ENCODE peak calls at places on chromosome 19, in eight cellular contexts. J is ascending aorta, G is GM12865, X is bronchial epithelial cell, Q is SK-N-SH, R is sigmoid colon, O is tibial nerve, M is uterus. U is an unnamed sample.

GRCh38 chr19:46922465-46922864 is 61.7 kb downstream of the ARHGAP35 start:
- DNase-seq in J (no peak), G (no peak), X (no peak), Q (no peak), R (no peak), O (no peak), M (no peak), U (no peak)

GRCh38 chr19:38657633-38658222 is 10.3 kb downstream of the ACTN4 start:
- DNase-seq in J (no peak), G (no peak), X (peak), Q (no peak), R (no peak), O (no peak), M (no peak), U (no peak)

GRCh38 chr19:3062165-3063105 is at the start of gene TLE5:
- DNase-seq in J (no peak), G (peak), X (no peak), Q (peak), R (peak), O (no peak), M (no peak), U (peak)

GRCh38 chr19:2356036-2356646 is 3.9 kb upstream of the TMPRSS9 start:
- DNase-seq in J (no peak), G (no peak), X (no peak), Q (no peak), R (no peak), O (no peak), M (no peak), U (no peak)

GRCh38 chr19:4638330-4638729 is 986 bp upstream of the TNFAIP8L1 start:
- DNase-seq in J (no peak), G (peak), X (no peak), Q (no peak), R (no peak), O (no peak), M (peak), U (peak)

GRCh38 chr19:7789447-7789846 is 26.4 kb downstream of the CLEC4M start:
- DNase-seq in J (no peak), G (peak), X (no peak), Q (peak), R (no peak), O (no peak), M (no peak), U (no peak)

GRCh38 chr19:38134538-38135149 is 89.4 kb downstream of the DPF1 start:
- DNase-seq in J (no peak), G (peak), X (peak), Q (peak), R (no peak), O (no peak), M (no peak), U (peak)

GRCh38 chr19:1941146-1942077 is at the start of gene CSNK1G2:
- DNase-seq in J (no peak), G (no peak), X (no peak), Q (no peak), R (no peak), O (no peak), M (peak), U (no peak)

GRCh38 chr19:16315825-16316505 is 8.7 kb upstream of the KLF2 start:
- DNase-seq in J (no peak), G (no peak), X (peak), Q (no peak), R (peak), O (no peak), M (peak), U (peak)

GRCh38 chr19:3880471-3881271 is at the start of gene ATCAY:
- DNase-seq in J (no peak), G (no peak), X (no peak), Q (peak), R (no peak), O (no peak), M (no peak), U (no peak)

GRCh38 chr19:53012006-53012405 is 1.7 kb upstream of the ERVV-1 start:
- DNase-seq in J (no peak), G (no peak), X (no peak), Q (no peak), R (no peak), O (no peak), M (no peak), U (no peak)

GRCh38 chr19:7874080-7874856 is at the start of gene PRR36:
- DNase-seq in J (no peak), G (no peak), X (no peak), Q (peak), R (no peak), O (no peak), M (no peak), U (no peak)

GRCh38 chr19:35462476-35462953 is 14.5 kb downstream of the FFAR2 start:
- DNase-seq in J (no peak), G (peak), X (no peak), Q (no peak), R (no peak), O (no peak), M (no peak), U (no peak)

DNA sequence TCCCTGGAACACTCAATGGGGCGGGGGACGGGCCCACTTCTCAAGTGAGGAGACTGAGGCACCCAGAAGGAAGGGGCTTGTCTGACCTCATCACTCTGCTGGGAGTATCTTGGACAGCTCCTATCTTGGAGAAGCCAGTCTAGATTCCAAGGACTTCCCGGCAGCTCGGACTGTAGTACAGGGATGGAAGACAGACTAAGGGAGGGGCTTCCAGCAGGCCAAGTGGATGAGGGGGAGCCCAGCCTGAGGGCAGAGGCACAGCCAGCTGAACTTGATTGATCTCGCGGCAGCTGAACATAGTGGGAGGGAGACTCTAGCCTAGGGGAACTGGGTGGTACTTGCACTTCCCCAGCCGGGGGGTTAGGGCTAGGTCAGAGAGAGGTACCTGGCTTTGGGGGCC is 702 bp downstream of the CILP2 start:
- DNase-seq in J (no peak), G (no peak), X (no peak), Q (no peak), R (peak), O (no peak), M (no peak), U (no peak)
- H3K4me3 ChIP-seq in J (peak), G (no peak), X (no peak), Q (peak), R (no peak), O (no peak), M (no peak), U (peak)

DNA sequence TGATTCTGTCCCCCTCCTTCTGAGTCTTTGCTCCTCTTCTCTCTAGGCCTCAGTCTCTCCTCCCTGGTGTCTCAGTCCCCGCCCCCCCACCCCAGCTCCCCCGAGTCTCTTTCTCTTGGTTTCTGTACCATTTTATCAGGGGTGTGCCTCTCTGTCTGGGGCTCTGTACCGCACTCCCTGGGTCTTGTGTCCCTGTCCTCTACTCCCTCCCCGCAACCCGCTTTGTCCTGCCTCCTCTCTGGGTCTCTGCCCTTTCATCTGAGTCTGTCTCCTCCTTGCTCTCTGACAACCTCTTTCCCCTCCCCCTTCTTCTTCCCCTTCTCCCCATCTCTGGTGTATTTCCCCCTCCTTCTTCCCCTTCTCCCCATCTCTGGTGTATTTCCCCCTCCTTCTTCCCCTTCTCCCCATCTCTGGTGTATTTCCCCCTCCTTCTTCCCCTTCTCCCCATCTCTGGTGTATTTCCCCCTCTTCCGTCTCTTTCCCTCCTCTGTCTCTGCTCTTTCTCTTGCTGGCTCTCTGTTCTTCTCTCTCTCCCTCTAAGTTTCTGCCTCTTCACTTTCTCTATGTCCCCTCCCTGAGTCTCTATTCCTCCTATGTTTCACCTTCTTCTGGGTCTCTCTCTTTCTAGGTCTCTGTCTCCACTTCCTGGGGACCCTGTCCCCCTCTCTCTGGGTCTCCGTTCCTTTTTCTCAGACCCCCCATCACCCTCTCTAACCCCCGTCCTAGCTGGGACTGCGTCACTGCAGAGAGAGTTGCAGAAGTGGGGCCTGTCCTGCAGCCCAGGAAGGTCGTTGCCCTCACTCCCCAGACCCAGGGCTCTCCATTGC is 2.2 kb upstream of the KCNC3 start:
- DNase-seq in J (no peak), G (peak), X (no peak), Q (no peak), R (no peak), O (no peak), M (no peak), U (no peak)
- H3K4me3 ChIP-seq in J (peak), G (peak), X (no peak), Q (peak), R (peak), O (peak), M (no peak), U (peak)

DNA sequence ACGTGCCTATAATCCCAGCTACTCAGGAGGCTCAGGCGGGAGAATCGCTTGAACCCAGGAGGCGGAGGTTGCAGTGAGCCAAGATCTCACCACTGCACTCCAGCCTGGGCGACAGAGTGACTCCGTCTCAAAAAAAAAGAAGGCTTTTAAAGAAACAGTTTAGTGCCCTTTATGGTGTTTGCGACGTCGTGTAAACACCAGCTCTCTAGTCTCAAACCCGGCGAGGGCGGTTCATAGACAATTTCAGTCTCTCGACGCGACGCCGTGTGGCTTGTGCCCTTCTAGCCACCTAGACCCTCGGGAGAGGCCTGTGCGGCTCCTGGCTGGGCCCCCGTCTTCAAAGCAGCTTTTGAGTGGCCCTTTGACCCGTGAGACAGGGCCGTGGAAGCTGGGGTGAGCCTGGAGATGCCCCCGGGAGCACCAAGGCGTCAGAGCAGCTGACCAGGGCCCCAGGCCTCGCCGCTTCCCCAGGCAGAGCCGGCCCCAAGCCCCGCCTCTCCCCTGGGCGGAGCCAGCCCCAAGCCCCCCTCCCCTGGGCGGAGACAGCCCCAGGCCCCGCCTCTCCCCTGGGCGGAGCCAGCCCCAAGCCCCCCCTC is 5.0 kb upstream of the MADCAM1 start:
- DNase-seq in J (no peak), G (peak), X (no peak), Q (peak), R (no peak), O (no peak), M (no peak), U (peak)
- H3K4me3 ChIP-seq in J (no peak), G (no peak), X (no peak), Q (no peak), R (no peak), O (no peak), M (no peak), U (no peak)

GRCh38 chr19:6219147-6219525 is 60.6 kb downstream of the MLLT1 start:
- DNase-seq in J (no peak), G (no peak), X (no peak), Q (no peak), R (no peak), O (no peak), M (no peak), U (no peak)
- H3K4me3 ChIP-seq in J (no peak), G (no peak), X (no peak), Q (no peak), R (no peak), O (no peak), M (no peak), U (no peak)

GRCh38 chr19:23914402-23915286 is at the start of gene ZNF726:
- DNase-seq in J (peak), G (peak), X (peak), Q (peak), R (peak), O (peak), M (peak), U (peak)

GRCh38 chr19:23916991-23917390 is 2.3 kb downstream of the ZNF726 start:
- DNase-seq in J (no peak), G (no peak), X (peak), Q (no peak), R (no peak), O (no peak), M (no peak), U (no peak)

GRCh38 chr19:23909222-23909621 is 5.5 kb upstream of the ZNF726 start:
- DNase-seq in J (no peak), G (no peak), X (no peak), Q (no peak), R (no peak), O (no peak), M (no peak), U (no peak)

GRCh38 chr19:23917856-23918255 is 3.2 kb downstream of the ZNF726 start:
- DNase-seq in J (no peak), G (no peak), X (peak), Q (no peak), R (no peak), O (no peak), M (no peak), U (no peak)

DNA sequence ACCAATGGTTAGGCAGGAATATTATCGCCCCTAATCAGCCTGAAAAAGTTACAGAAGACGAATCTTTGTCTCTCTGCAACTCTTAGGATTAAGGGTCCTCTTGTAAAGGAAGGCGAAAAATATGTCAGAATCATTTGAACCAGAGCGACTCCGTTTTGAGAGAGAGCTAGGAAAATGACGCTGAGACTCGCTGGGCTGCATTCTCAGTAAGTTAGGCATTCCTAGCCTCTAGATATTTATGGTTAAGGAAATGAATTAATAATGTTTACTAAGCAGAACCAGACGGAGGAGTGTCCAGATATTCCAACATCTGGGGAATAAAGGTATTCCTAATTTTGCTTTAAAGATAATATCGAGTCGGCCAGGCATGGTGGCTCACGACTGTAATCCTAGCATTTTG is 755 bp upstream of the ZNF726 start:
- DNase-seq in J (no peak), G (no peak), X (no peak), Q (no peak), R (no peak), O (no peak), M (no peak), U (no peak)
- H3K4me3 ChIP-seq in J (peak), G (no peak), X (no peak), Q (peak), R (no peak), O (no peak), M (no peak), U (peak)

DNA sequence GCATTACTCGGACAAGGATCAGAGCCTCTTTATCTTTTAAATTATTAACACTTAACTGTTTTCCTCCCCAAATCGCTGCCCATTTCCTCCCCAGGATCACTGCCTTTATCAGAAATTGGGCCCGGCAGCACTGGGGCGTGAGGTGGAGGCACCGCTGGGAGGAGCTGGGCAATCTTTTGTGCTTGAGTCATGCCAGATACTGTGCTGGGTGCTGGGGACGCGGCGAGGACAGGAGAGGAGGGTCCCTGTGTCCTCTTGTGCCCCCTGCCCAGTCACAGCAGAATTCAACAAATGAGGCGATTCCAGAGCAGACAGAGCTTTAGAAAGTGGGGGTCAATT is 347.8 kb downstream of the ZNF536 start:
- DNase-seq in J (no peak), G (no peak), X (no peak), Q (peak), R (no peak), O (no peak), M (peak), U (peak)
- H3K4me3 ChIP-seq in J (peak), G (no peak), X (peak), Q (peak), R (peak), O (peak), M (peak), U (peak)

DNA sequence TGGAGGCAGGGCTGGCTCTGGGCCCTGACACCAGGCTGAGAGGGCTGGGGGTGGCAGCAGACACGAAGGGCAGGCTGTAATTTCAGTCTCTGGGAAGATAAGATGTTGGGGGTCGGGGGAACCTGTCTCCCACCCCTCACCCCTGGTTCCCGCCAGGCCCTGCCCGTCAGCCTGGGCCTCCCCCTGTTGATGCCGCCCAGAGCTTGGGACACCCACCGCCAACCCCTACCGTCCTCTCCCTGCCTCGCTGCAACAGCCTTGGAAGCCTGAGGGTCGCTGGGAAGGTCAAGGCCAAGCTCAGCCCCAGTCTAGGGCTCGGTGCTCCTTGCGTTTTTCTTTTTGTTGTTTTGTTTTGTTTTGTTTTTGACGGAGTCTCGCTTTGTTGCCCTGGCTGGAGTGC is 14.5 kb downstream of the PALM start:
- DNase-seq in J (no peak), G (no peak), X (no peak), Q (no peak), R (no peak), O (no peak), M (no peak), U (no peak)
- H3K4me3 ChIP-seq in J (no peak), G (no peak), X (no peak), Q (no peak), R (no peak), O (no peak), M (no peak), U (no peak)

DNA sequence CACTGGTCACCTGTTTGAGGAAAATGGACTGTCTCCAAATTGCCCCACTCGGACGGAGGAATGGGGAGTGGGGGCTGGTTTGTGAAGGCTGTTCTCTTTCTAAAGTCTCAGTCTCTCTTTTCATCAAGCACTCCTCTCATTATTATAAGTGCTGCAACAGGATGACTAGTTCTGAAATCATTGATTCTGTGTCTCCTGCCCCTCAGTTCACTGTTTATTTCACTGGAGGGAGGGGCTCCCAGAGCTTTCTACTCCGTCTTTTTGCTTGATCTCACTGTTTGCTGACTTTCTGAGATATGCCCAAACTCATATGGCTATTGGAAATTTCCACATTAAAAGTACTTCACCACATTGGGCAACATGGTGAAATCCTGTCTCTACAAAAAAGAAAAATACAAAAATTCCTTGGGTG is 20.5 kb upstream of the CD70 start:
- DNase-seq in J (no peak), G (no peak), X (peak), Q (no peak), R (no peak), O (no peak), M (no peak), U (no peak)
- H3K4me3 ChIP-seq in J (no peak), G (no peak), X (no peak), Q (no peak), R (no peak), O (no peak), M (no peak), U (no peak)